ENCODE peak calls at places on chromosomes 16 and 17, in seven cellular contexts. F, U, G, H, X, K and L are unnamed samples.

GRCh38 chr17:44754276-44754675 is 4.5 kb upstream of the ADAM11 start:
- DNase-seq in F (no peak), U (no peak), G (no peak), H (no peak), X (no peak), K (no peak), L (no peak)

GRCh38 chr16:2156025-2156848 is 655 bp downstream of the TRAF7 start:
- DNase-seq in F (no peak), U (no peak), G (no peak), H (no peak), X (no peak), K (no peak), L (no peak)

GRCh38 chr17:45424769-45425124 is 7.9 kb downstream of the ARHGAP27 start:
- DNase-seq in F (no peak), U (no peak), G (no peak), H (no peak), X (no peak), K (no peak), L (no peak)

GRCh38 chr16:84282533-84282932 is 12.1 kb upstream of the WFDC1 start:
- DNase-seq in F (no peak), U (no peak), G (no peak), H (no peak), X (no peak), K (no peak), L (no peak)

GRCh38 chr16:30659507-30660423 is 1.5 kb downstream of the FBRS start:
- DNase-seq in F (peak), U (no peak), G (no peak), H (no peak), X (peak), K (no peak), L (peak)

GRCh38 chr17:39576187-39576586 is 31.5 kb downstream of the NEUROD2 start:
- DNase-seq in F (no peak), U (no peak), G (peak), H (no peak), X (no peak), K (no peak), L (no peak)

GRCh38 chr17:59470624-59471297 is 94.6 kb upstream of the DHX40 start:
- DNase-seq in F (no peak), U (no peak), G (no peak), H (no peak), X (no peak), K (no peak), L (no peak)

GRCh38 chr17:1999557-2000251 is 25.4 kb downstream of the RTN4RL1 start:
- DNase-seq in F (peak), U (no peak), G (no peak), H (no peak), X (peak), K (peak), L (peak)

GRCh38 chr17:77214743-77215142 is 74.0 kb downstream of the SEC14L1 start:
- DNase-seq in F (no peak), U (no peak), G (peak), H (peak), X (peak), K (peak), L (peak)

GRCh38 chr17:10114931-10115535 is 83.4 kb downstream of the GAS7 start:
- DNase-seq in F (peak), U (no peak), G (no peak), H (no peak), X (peak), K (peak), L (peak)

GRCh38 chr16:1279081-1279944 is 23.4 kb downstream of the TPSD1 start:
- DNase-seq in F (no peak), U (no peak), G (no peak), H (no peak), X (no peak), K (no peak), L (no peak)

GRCh38 chr16:87278191-87279093 is 38.8 kb downstream of the C16orf95 start:
- DNase-seq in F (peak), U (peak), G (peak), H (peak), X (peak), K (peak), L (peak)

GRCh38 chr17:1179635-1180433 is at the start of gene ABR:
- DNase-seq in F (no peak), U (no peak), G (no peak), H (no peak), X (peak), K (peak), L (peak)

GRCh38 chr16:1981398-1981836 is at the start of gene NOXO1:
- DNase-seq in F (no peak), U (no peak), G (no peak), H (no peak), X (no peak), K (no peak), L (no peak)

GRCh38 chr16:70490261-70490660 is 33.1 kb downstream of the COG4 start:
- DNase-seq in F (no peak), U (no peak), G (no peak), H (no peak), X (no peak), K (no peak), L (no peak)

GRCh38 chr16:50120732-50121131 is 32.4 kb upstream of the TENT4B start:
- DNase-seq in F (no peak), U (no peak), G (no peak), H (no peak), X (no peak), K (no peak), L (no peak)

GRCh38 chr17:39626171-39626670 is 531 bp upstream of the PPP1R1B start:
- DNase-seq in F (no peak), U (no peak), G (no peak), H (no peak), X (no peak), K (no peak), L (no peak)

GRCh38 chr16:50037791-50038190 is 12.8 kb downstream of the CNEP1R1 start:
- DNase-seq in F (no peak), U (no peak), G (no peak), H (no peak), X (no peak), K (no peak), L (no peak)

GRCh38 chr17:69870091-69870530 is 204.9 kb upstream of the KCNJ16 start:
- DNase-seq in F (no peak), U (no peak), G (no peak), H (peak), X (no peak), K (no peak), L (no peak)

GRCh38 chr17:27975146-27976011 is 67.1 kb upstream of the NLK start:
- DNase-seq in F (no peak), U (no peak), G (no peak), H (no peak), X (no peak), K (no peak), L (no peak)

GRCh38 chr17:44221072-44221861 is 1.8 kb upstream of the UBTF start:
- DNase-seq in F (peak), U (no peak), G (no peak), H (no peak), X (peak), K (peak), L (peak)

GRCh38 chr17:3005696-3006095 is 57.7 kb downstream of the OR1D5 start:
- DNase-seq in F (no peak), U (no peak), G (no peak), H (no peak), X (no peak), K (no peak), L (no peak)

GRCh38 chr16:4244254-4244812 is 2.5 kb upstream of the SRL start:
- DNase-seq in F (no peak), U (no peak), G (no peak), H (no peak), X (no peak), K (peak), L (no peak)

GRCh38 chr17:65514541-65514940 is 46.9 kb downstream of the AXIN2 start:
- DNase-seq in F (peak), U (no peak), G (no peak), H (no peak), X (no peak), K (no peak), L (peak)

GRCh38 chr16:4936991-4937781 is at the start of gene PPL:
- DNase-seq in F (peak), U (no peak), G (peak), H (no peak), X (peak), K (peak), L (peak)

GRCh38 chr17:38439436-38439835 is 11.2 kb downstream of the ARHGAP23 start:
- DNase-seq in F (no peak), U (no peak), G (no peak), H (no peak), X (no peak), K (no peak), L (no peak)

GRCh38 chr16:67942510-67943255 is 1.2 kb downstream of the LCAT start:
- DNase-seq in F (no peak), U (no peak), G (no peak), H (no peak), X (no peak), K (no peak), L (no peak)

GRCh38 chr16:67939507-67940435 is 3.1 kb upstream of the PSMB10 start:
- DNase-seq in F (no peak), U (no peak), G (no peak), H (no peak), X (no peak), K (peak), L (no peak)

GRCh38 chr16:67941469-67942199 is 2.3 kb downstream of the LCAT start:
- DNase-seq in F (no peak), U (no peak), G (no peak), H (no peak), X (no peak), K (no peak), L (no peak)

GRCh38 chr16:67942200-67942509 is 1.8 kb downstream of the LCAT start:
- DNase-seq in F (no peak), U (no peak), G (no peak), H (peak), X (no peak), K (no peak), L (no peak)

GRCh38 chr16:67940436-67941089 is 3.4 kb downstream of the LCAT start:
- DNase-seq in F (no peak), U (no peak), G (no peak), H (no peak), X (no peak), K (no peak), L (no peak)
- TF ChIP-seq POLR2AphosphoS5 in F (no peak), U (no peak), G (no peak), H (peak), X (no peak), K (no peak), L (no peak)

GRCh38 chr17:35788504-35788998 is 6.9 kb downstream of the MMP28 start:
- DNase-seq in F (no peak), U (no peak), G (no peak), H (no peak), X (peak), K (no peak), L (peak)
- TF ChIP-seq POLR2AphosphoS5 in F (peak), U (no peak), G (no peak), H (no peak), X (no peak), K (peak), L (peak)

GRCh38 chr17:34235389-34236028 is 19.6 kb upstream of the CCL2 start:
- DNase-seq in F (peak), U (no peak), G (no peak), H (no peak), X (peak), K (peak), L (peak)
- TF ChIP-seq POLR2AphosphoS5 in F (peak), U (peak), G (no peak), H (no peak), X (peak), K (no peak), L (peak)

GRCh38 chr16:89563639-89564392 is 3.3 kb downstream of the RPL13 start:
- DNase-seq in F (no peak), U (no peak), G (no peak), H (no peak), X (no peak), K (no peak), L (no peak)
- TF ChIP-seq POLR2AphosphoS5 in F (no peak), U (no peak), G (no peak), H (peak), X (no peak), K (no peak), L (no peak)

DNA sequence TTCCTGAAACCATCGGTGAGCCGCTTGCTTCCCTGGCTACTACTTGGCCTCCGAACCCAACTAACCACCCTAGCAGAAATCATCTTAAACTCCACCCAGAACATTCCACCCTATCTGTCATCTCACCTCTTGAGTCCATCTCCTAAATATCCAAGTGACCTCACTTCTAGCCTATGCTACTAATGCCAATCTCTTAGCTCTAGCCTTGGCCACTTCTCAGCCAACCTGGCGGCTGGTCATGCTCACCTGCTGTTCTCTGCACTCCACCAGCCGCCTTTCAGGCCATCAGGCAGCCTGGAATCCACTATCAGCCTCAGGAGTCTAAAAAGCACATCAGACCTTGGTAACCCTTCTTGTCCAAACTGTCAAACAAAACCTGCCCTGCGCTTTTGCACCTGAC is 11.9 kb upstream of the CYTH1 start:
- DNase-seq in F (no peak), U (no peak), G (no peak), H (no peak), X (no peak), K (no peak), L (no peak)
- TF ChIP-seq POLR2AphosphoS5 in F (no peak), U (no peak), G (no peak), H (no peak), X (no peak), K (no peak), L (no peak)

GRCh38 chr17:51362818-51363598 is 102.7 kb downstream of the UTP18 start:
- DNase-seq in F (no peak), U (no peak), G (peak), H (peak), X (no peak), K (no peak), L (no peak)
- TF ChIP-seq POLR2AphosphoS5 in F (no peak), U (no peak), G (no peak), H (no peak), X (no peak), K (no peak), L (no peak)

GRCh38 chr17:75854111-75854748 is 905 bp downstream of the WBP2 start:
- DNase-seq in F (peak), U (no peak), G (no peak), H (no peak), X (peak), K (no peak), L (peak)
- TF ChIP-seq POLR2AphosphoS5 in F (peak), U (peak), G (no peak), H (no peak), X (peak), K (peak), L (peak)

GRCh38 chr17:7579001-7579838 is at the start of gene CD68:
- DNase-seq in F (peak), U (peak), G (peak), H (no peak), X (peak), K (peak), L (peak)
- TF ChIP-seq POLR2AphosphoS5 in F (peak), U (peak), G (peak), H (peak), X (peak), K (peak), L (peak)

GRCh38 chr17:8481703-8482102 is 46.0 kb downstream of the NDEL1 start:
- DNase-seq in F (no peak), U (no peak), G (no peak), H (no peak), X (no peak), K (no peak), L (no peak)

GRCh38 chr17:8481089-8481488 is 45.4 kb downstream of the NDEL1 start:
- DNase-seq in F (no peak), U (no peak), G (no peak), H (no peak), X (no peak), K (no peak), L (no peak)

GRCh38 chr17:8477653-8478441 is 42.2 kb downstream of the NDEL1 start:
- DNase-seq in F (no peak), U (no peak), G (no peak), H (no peak), X (no peak), K (no peak), L (no peak)

GRCh38 chr17:8480011-8480976 is 44.6 kb downstream of the NDEL1 start:
- DNase-seq in F (no peak), U (no peak), G (no peak), H (no peak), X (no peak), K (no peak), L (no peak)

GRCh38 chr17:8479431-8479947 is 43.8 kb downstream of the NDEL1 start:
- DNase-seq in F (peak), U (no peak), G (no peak), H (no peak), X (no peak), K (no peak), L (peak)
- TF ChIP-seq POLR2AphosphoS5 in F (peak), U (no peak), G (no peak), H (no peak), X (no peak), K (peak), L (peak)

DNA sequence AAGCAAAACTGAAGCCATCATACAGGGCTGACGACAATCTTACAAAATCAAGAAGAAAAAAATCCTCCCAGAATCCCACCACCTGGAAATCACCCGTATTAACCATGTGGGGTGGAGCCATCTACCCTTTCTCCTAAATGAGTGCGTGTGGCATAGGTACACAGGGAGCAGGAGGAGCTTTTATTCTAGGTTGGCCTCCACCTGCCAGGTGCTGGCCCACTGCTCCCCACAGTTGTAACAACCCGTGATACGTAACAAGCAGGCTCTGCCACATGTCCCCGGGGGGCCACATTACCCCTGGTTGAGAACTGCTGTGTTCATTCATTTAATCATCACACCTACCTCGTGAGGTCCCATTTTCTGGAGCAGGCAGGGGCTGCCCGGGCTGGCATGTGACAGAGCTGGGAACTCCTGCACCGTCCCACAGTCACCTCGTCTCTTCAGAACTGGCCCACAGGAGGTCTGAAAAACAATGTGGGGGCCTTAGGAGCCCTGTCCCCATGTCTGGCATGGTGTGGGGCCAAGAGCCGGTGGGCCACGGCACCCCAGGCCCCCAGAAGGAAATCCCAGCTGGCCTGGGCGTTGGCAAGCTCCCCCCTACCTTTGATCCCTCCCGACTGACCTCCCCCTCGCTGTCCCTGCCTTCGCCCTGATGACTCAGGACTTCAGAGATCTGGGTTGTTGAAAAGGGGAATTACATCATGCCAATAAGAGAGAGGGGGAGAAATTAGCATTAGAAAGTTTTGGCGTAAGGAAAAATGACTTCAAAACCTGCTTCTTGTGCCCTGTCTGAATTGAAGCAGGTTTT is 12.9 kb downstream of the CMIP start:
- DNase-seq in F (no peak), U (no peak), G (peak), H (no peak), X (no peak), K (no peak), L (no peak)
- TF ChIP-seq POLR2AphosphoS5 in F (no peak), U (no peak), G (peak), H (no peak), X (no peak), K (peak), L (no peak)